ENCODE peak calls at places on chromosome 15, in eight cellular contexts. K is fibroblast of lung, T is pulmonary artery endothelial cell, X is nucleus accumbens, A is upper lobe of right lung, F is uterus, N is DMS153, D is HTR-8/SVneo. W is an unnamed sample.
A peak's percentile ranks its signal among the peaks of the same experiment; 100 is the strongest.

GRCh38 chr15:99409097-99409473 is 156.7 kb upstream of the MEF2A start:
- DNase-seq in T (peak; percentile 20), K (peak; percentile 72), D (peak; percentile 80), A (peak; percentile 81), N (peak; percentile 23), F (peak; percentile 61), X (no peak), W (no peak)

GRCh38 chr15:95105229-95105628 is 873.9 kb downstream of the MCTP2 start:
- DNase-seq in F (no peak), X (no peak), D (peak; percentile 14), N (no peak), A (no peak), K (peak; percentile 24), T (no peak), W (no peak)

GRCh38 chr15:66763186-66764066 is 61.4 kb downstream of the SMAD6 start:
- DNase-seq in K (no peak), D (no peak), T (no peak), X (no peak), N (no peak), F (peak; percentile 72), A (peak; percentile 96), W (peak; percentile 79)

GRCh38 chr15:73597036-73597638 is 36.1 kb downstream of the NPTN start:
- DNase-seq in N (no peak), T (no peak), K (no peak), A (no peak), X (no peak), F (no peak), D (no peak), W (no peak)

GRCh38 chr15:64334530-64334929 is 21.4 kb downstream of the CSNK1G1 start:
- DNase-seq in F (no peak), D (no peak), X (no peak), K (no peak), T (no peak), A (no peak), N (no peak), W (no peak)

GRCh38 chr15:85624241-85624855 is 170.4 kb downstream of the KLHL25 start:
- DNase-seq in N (no peak), D (no peak), T (no peak), F (no peak), X (no peak), K (peak; percentile 21), A (no peak), W (no peak)

GRCh38 chr15:89543389-89543788 is 31.9 kb upstream of the TICRR start:
- DNase-seq in A (no peak), T (no peak), N (no peak), D (no peak), K (no peak), F (no peak), X (no peak), W (no peak)

GRCh38 chr15:88152672-88153071 is 103.9 kb downstream of the NTRK3 start:
- DNase-seq in X (no peak), N (no peak), F (no peak), K (no peak), A (no peak), D (no peak), T (no peak), W (no peak)

GRCh38 chr15:75058127-75058905 is 34.9 kb downstream of the PPCDC start:
- DNase-seq in A (no peak), F (no peak), X (no peak), D (peak; percentile 52), K (no peak), N (no peak), T (no peak), W (no peak)

GRCh38 chr15:78206326-78207109 is 27.8 kb downstream of the ACSBG1 start:
- DNase-seq in X (no peak), K (no peak), D (peak; percentile 47), F (no peak), T (no peak), N (no peak), A (no peak), W (peak; percentile 42)

W was measured in sciatic nerve.